ENCODE peak calls at places on chromosome 1, in eight cellular contexts. One of them, this sample, is unnamed.
A peak's percentile ranks its signal among the peaks of the same experiment; 100 is the strongest.

GRCh38 chr1:18328803-18329202 is 151.9 kb upstream of the KLHDC7A start:
- DNase-seq in suprapubic skin: no peak
- DNase-seq in anterior cingulate cortex: no peak
- DNase-seq in prostate gland: no peak
- DNase-seq in HCT116: no peak
- DNase-seq in stimulated activated CD8-positive, alpha-beta memory T cell treated with anti-CD3 and anti-CD28 coated beads, Interleukin-4, amount 100 ng/mL, for 1 hour: no peak
- DNase-seq in hypothalamus: no peak
- DNase-seq in choroid plexus epithelial cell: no peak
- DNase-seq in this sample: no peak

GRCh38 chr1:147266381-147266780 is 23.9 kb downstream of the CHD1L start:
- DNase-seq in hypothalamus: no peak
- DNase-seq in suprapubic skin: no peak
- DNase-seq in choroid plexus epithelial cell: no peak
- DNase-seq in stimulated activated CD8-positive, alpha-beta memory T cell treated with anti-CD3 and anti-CD28 coated beads, Interleukin-4, amount 100 ng/mL, for 1 hour: no peak
- DNase-seq in HCT116: no peak
- DNase-seq in anterior cingulate cortex: no peak
- DNase-seq in prostate gland: no peak
- DNase-seq in this sample: no peak

GRCh38 chr1:94416901-94417701 is 1.1 kb upstream of the ABCD3 start:
- DNase-seq in suprapubic skin: no peak
- DNase-seq in stimulated activated CD8-positive, alpha-beta memory T cell treated with anti-CD3 and anti-CD28 coated beads, Interleukin-4, amount 100 ng/mL, for 1 hour: no peak
- DNase-seq in prostate gland: peak; percentile 53
- DNase-seq in choroid plexus epithelial cell: peak; percentile 78
- DNase-seq in HCT116: no peak
- DNase-seq in anterior cingulate cortex: peak; percentile 9
- DNase-seq in hypothalamus: no peak
- DNase-seq in this sample: no peak

GRCh38 chr1:33060579-33061083 is 20.3 kb upstream of the AZIN2 start:
- DNase-seq in suprapubic skin: no peak
- DNase-seq in HCT116: no peak
- DNase-seq in prostate gland: no peak
- DNase-seq in choroid plexus epithelial cell: peak; percentile 96
- DNase-seq in anterior cingulate cortex: no peak
- DNase-seq in stimulated activated CD8-positive, alpha-beta memory T cell treated with anti-CD3 and anti-CD28 coated beads, Interleukin-4, amount 100 ng/mL, for 1 hour: no peak
- DNase-seq in hypothalamus: no peak
- DNase-seq in this sample: no peak

GRCh38 chr1:1069061-1069710 is 4.9 kb downstream of the RNF223 start:
- DNase-seq in anterior cingulate cortex: peak; percentile 59
- DNase-seq in choroid plexus epithelial cell: peak; percentile 57
- DNase-seq in hypothalamus: peak; percentile 6
- DNase-seq in HCT116: peak; percentile 65
- DNase-seq in stimulated activated CD8-positive, alpha-beta memory T cell treated with anti-CD3 and anti-CD28 coated beads, Interleukin-4, amount 100 ng/mL, for 1 hour: peak; percentile 72
- DNase-seq in suprapubic skin: no peak
- DNase-seq in prostate gland: peak; percentile 85
- DNase-seq in this sample: peak; percentile 94

GRCh38 chr1:6358757-6359567 is 34.6 kb downstream of the ACOT7 start:
- DNase-seq in suprapubic skin: no peak
- DNase-seq in HCT116: no peak
- DNase-seq in choroid plexus epithelial cell: peak; percentile 72
- DNase-seq in anterior cingulate cortex: no peak
- DNase-seq in prostate gland: no peak
- DNase-seq in stimulated activated CD8-positive, alpha-beta memory T cell treated with anti-CD3 and anti-CD28 coated beads, Interleukin-4, amount 100 ng/mL, for 1 hour: no peak
- DNase-seq in hypothalamus: no peak
- DNase-seq in this sample: no peak

GRCh38 chr1:204307334-204307883 is 52.3 kb downstream of the PLEKHA6 start:
- DNase-seq in HCT116: no peak
- DNase-seq in choroid plexus epithelial cell: peak; percentile 43
- DNase-seq in suprapubic skin: no peak
- DNase-seq in anterior cingulate cortex: no peak
- DNase-seq in hypothalamus: no peak
- DNase-seq in stimulated activated CD8-positive, alpha-beta memory T cell treated with anti-CD3 and anti-CD28 coated beads, Interleukin-4, amount 100 ng/mL, for 1 hour: no peak
- DNase-seq in prostate gland: peak; percentile 83
- DNase-seq in this sample: no peak

GRCh38 chr1:22131875-22132486 is 10.9 kb downstream of the WNT4 start:
- DNase-seq in prostate gland: peak; percentile 40
- DNase-seq in stimulated activated CD8-positive, alpha-beta memory T cell treated with anti-CD3 and anti-CD28 coated beads, Interleukin-4, amount 100 ng/mL, for 1 hour: no peak
- DNase-seq in choroid plexus epithelial cell: no peak
- DNase-seq in hypothalamus: no peak
- DNase-seq in anterior cingulate cortex: no peak
- DNase-seq in suprapubic skin: no peak
- DNase-seq in HCT116: peak; percentile 23
- DNase-seq in this sample: peak; percentile 85

GRCh38 chr1:28326980-28327379 is 1.9 kb upstream of the MED18 start:
- DNase-seq in choroid plexus epithelial cell: no peak
- DNase-seq in hypothalamus: no peak
- DNase-seq in anterior cingulate cortex: no peak
- DNase-seq in prostate gland: no peak
- DNase-seq in HCT116: no peak
- DNase-seq in suprapubic skin: no peak
- DNase-seq in stimulated activated CD8-positive, alpha-beta memory T cell treated with anti-CD3 and anti-CD28 coated beads, Interleukin-4, amount 100 ng/mL, for 1 hour: no peak
- DNase-seq in this sample: no peak

GRCh38 chr1:209850342-209850979 is 22.7 kb downstream of the UTP25 start:
- DNase-seq in choroid plexus epithelial cell: peak; percentile 92
- DNase-seq in prostate gland: peak; percentile 73
- DNase-seq in HCT116: peak; percentile 13
- DNase-seq in suprapubic skin: no peak
- DNase-seq in stimulated activated CD8-positive, alpha-beta memory T cell treated with anti-CD3 and anti-CD28 coated beads, Interleukin-4, amount 100 ng/mL, for 1 hour: no peak
- DNase-seq in anterior cingulate cortex: peak; percentile 66
- DNase-seq in hypothalamus: no peak
- DNase-seq in this sample: no peak

GRCh38 chr1:170674986-170675385 is 11.1 kb downstream of the PRRX1 start:
- DNase-seq in HCT116: no peak
- DNase-seq in choroid plexus epithelial cell: no peak
- DNase-seq in anterior cingulate cortex: no peak
- DNase-seq in stimulated activated CD8-positive, alpha-beta memory T cell treated with anti-CD3 and anti-CD28 coated beads, Interleukin-4, amount 100 ng/mL, for 1 hour: no peak
- DNase-seq in prostate gland: no peak
- DNase-seq in suprapubic skin: no peak
- DNase-seq in hypothalamus: no peak
- DNase-seq in this sample: no peak

GRCh38 chr1:108692724-108693655 is 880 bp downstream of the PRPF38B start:
- DNase-seq in stimulated activated CD8-positive, alpha-beta memory T cell treated with anti-CD3 and anti-CD28 coated beads, Interleukin-4, amount 100 ng/mL, for 1 hour: peak; percentile 44
- DNase-seq in hypothalamus: no peak
- DNase-seq in prostate gland: peak; percentile 42
- DNase-seq in choroid plexus epithelial cell: peak; percentile 81
- DNase-seq in suprapubic skin: peak; percentile 74
- DNase-seq in HCT116: peak; percentile 41
- DNase-seq in anterior cingulate cortex: no peak
- DNase-seq in this sample: no peak

GRCh38 chr1:150973826-150974579 is 632 bp downstream of the CERS2 start:
- DNase-seq in prostate gland: peak; percentile 34
- DNase-seq in hypothalamus: peak; percentile 58
- DNase-seq in anterior cingulate cortex: peak; percentile 49
- DNase-seq in choroid plexus epithelial cell: peak; percentile 33
- DNase-seq in suprapubic skin: peak; percentile 77
- DNase-seq in HCT116: no peak
- DNase-seq in stimulated activated CD8-positive, alpha-beta memory T cell treated with anti-CD3 and anti-CD28 coated beads, Interleukin-4, amount 100 ng/mL, for 1 hour: no peak
- DNase-seq in this sample: no peak

GRCh38 chr1:88867743-88868521 is 23.4 kb downstream of the GTF2B start:
- DNase-seq in HCT116: no peak
- DNase-seq in hypothalamus: no peak
- DNase-seq in prostate gland: no peak
- DNase-seq in suprapubic skin: no peak
- DNase-seq in anterior cingulate cortex: no peak
- DNase-seq in stimulated activated CD8-positive, alpha-beta memory T cell treated with anti-CD3 and anti-CD28 coated beads, Interleukin-4, amount 100 ng/mL, for 1 hour: no peak
- DNase-seq in choroid plexus epithelial cell: peak; percentile 78
- DNase-seq in this sample: no peak

GRCh38 chr1:21814241-21814918 is 2.3 kb downstream of the LDLRAD2 start:
- DNase-seq in hypothalamus: no peak
- DNase-seq in stimulated activated CD8-positive, alpha-beta memory T cell treated with anti-CD3 and anti-CD28 coated beads, Interleukin-4, amount 100 ng/mL, for 1 hour: no peak
- DNase-seq in HCT116: no peak
- DNase-seq in choroid plexus epithelial cell: no peak
- DNase-seq in suprapubic skin: no peak
- DNase-seq in anterior cingulate cortex: no peak
- DNase-seq in prostate gland: no peak
- DNase-seq in this sample: no peak